ENCODE peak calls at places on chromosome 15, in six cellular contexts. J is activated T-cell treated with anti-CD3 and anti-CD28 coated beads for 1 hour, W is nephron progenitor cell, M is H9, D is endothelial cell, A is Daoy. F is an unnamed sample.
A peak's percentile ranks its signal among the peaks of the same experiment; 100 is the strongest.

GRCh38 chr15:29071193-29071906 is 185.6 kb downstream of the APBA2 start:
- DNase-seq in J (no peak), W (no peak), M (no peak), D (no peak), A (no peak), F (no peak)

GRCh38 chr15:71199384-71200351 is 84.4 kb downstream of the THSD4 start:
- DNase-seq in J (no peak), W (no peak), M (no peak), D (no peak), A (no peak), F (no peak)

GRCh38 chr15:38618242-38618925 is 53.8 kb upstream of the RASGRP1 start:
- DNase-seq in J (no peak), W (no peak), M (no peak), D (no peak), A (no peak), F (no peak)

GRCh38 chr15:39785139-39785538 is 2.5 kb upstream of the FSIP1 start:
- DNase-seq in J (no peak), W (no peak), M (no peak), D (no peak), A (no peak), F (no peak)

GRCh38 chr15:68512052-68512451 is 66.7 kb upstream of the CORO2B start:
- DNase-seq in J (no peak), W (no peak), M (no peak), D (no peak), A (no peak), F (no peak)

GRCh38 chr15:51718199-51718598 is 19.3 kb downstream of the LYSMD2 start:
- DNase-seq in J (no peak), W (no peak), M (no peak), D (no peak), A (no peak), F (no peak)

GRCh38 chr15:70447081-70447480 is 316.3 kb downstream of the UACA start:
- DNase-seq in J (no peak), W (no peak), M (no peak), D (no peak), A (no peak), F (no peak)

GRCh38 chr15:62975515-62975914 is 67.0 kb upstream of the TPM1 start:
- DNase-seq in J (no peak), W (no peak), M (peak; percentile 47), D (no peak), A (peak; percentile 34), F (peak; percentile 76)

GRCh38 chr15:25710184-25710583 is 152.9 kb downstream of the ATP10A start:
- DNase-seq in J (peak; percentile 41), W (peak; percentile 75), M (peak; percentile 83), D (peak; percentile 82), A (peak; percentile 66), F (peak; percentile 7)

GRCh38 chr15:74399511-74400312 is 32.3 kb upstream of the CYP11A1 start:
- DNase-seq in J (no peak), W (no peak), M (no peak), D (no peak), A (peak; percentile 94), F (peak; percentile 87)

GRCh38 chr15:60340207-60340921 is 57.4 kb downstream of the ANXA2 start:
- DNase-seq in J (no peak), W (no peak), M (peak; percentile 44), D (no peak), A (no peak), F (no peak)

GRCh38 chr15:67838789-67839332 is 984 bp downstream of the RNU6-1 start:
- DNase-seq in J (no peak), W (peak; percentile 71), M (peak; percentile 84), D (peak; percentile 62), A (no peak), F (no peak)

GRCh38 chr15:74034206-74034755 is 39.8 kb downstream of the PML start:
- DNase-seq in J (no peak), W (no peak), M (no peak), D (no peak), A (no peak), F (no peak)

GRCh38 chr15:78004919-78005634 is 72.4 kb downstream of the TBC1D2B start:
- DNase-seq in J (no peak), W (no peak), M (no peak), D (no peak), A (peak; percentile 45), F (no peak)

F was measured in RCC 7860.